ENCODE peak calls at places on chromosomes 6 and 20, in six cellular contexts. One of them, this sample, is unnamed.

GRCh38 chr6:114007451-114007953 is 36.6 kb upstream of the HDAC2 start:
- DNase-seq in mesothelial cell of epicardium: no peak
- DNase-seq in GM10248: no peak
- DNase-seq in choroid plexus epithelial cell: no peak
- DNase-seq in neural progenitor cell: no peak
- DNase-seq in fibroblast of villous mesenchyme: no peak
- DNase-seq in this sample: no peak

GRCh38 chr6:2111162-2111677 is 134.2 kb downstream of the GMDS start:
- DNase-seq in mesothelial cell of epicardium: no peak
- DNase-seq in GM10248: peak; percentile 63
- DNase-seq in choroid plexus epithelial cell: peak; percentile 90
- DNase-seq in neural progenitor cell: no peak
- DNase-seq in fibroblast of villous mesenchyme: peak; percentile 35
- DNase-seq in this sample: peak; percentile 89

GRCh38 chr20:316316-317068 is 8.9 kb upstream of the SOX12 start:
- DNase-seq in mesothelial cell of epicardium: no peak
- DNase-seq in GM10248: no peak
- DNase-seq in choroid plexus epithelial cell: no peak
- DNase-seq in neural progenitor cell: no peak
- DNase-seq in fibroblast of villous mesenchyme: peak; percentile 76
- DNase-seq in this sample: no peak

GRCh38 chr6:128487746-128488145 is 32.7 kb downstream of the PTPRK start:
- DNase-seq in mesothelial cell of epicardium: no peak
- DNase-seq in GM10248: no peak
- DNase-seq in choroid plexus epithelial cell: peak; percentile 87
- DNase-seq in neural progenitor cell: no peak
- DNase-seq in fibroblast of villous mesenchyme: no peak
- DNase-seq in this sample: peak; percentile 80

GRCh38 chr20:19932170-19932667 is 84.9 kb upstream of the NAA20 start:
- DNase-seq in mesothelial cell of epicardium: no peak
- DNase-seq in GM10248: no peak
- DNase-seq in choroid plexus epithelial cell: peak; percentile 82
- DNase-seq in neural progenitor cell: no peak
- DNase-seq in fibroblast of villous mesenchyme: peak; percentile 87
- DNase-seq in this sample: no peak

GRCh38 chr20:420721-421574 is 12.8 kb downstream of the RBCK1 start:
- DNase-seq in mesothelial cell of epicardium: no peak
- DNase-seq in GM10248: peak; percentile 35
- DNase-seq in choroid plexus epithelial cell: no peak
- DNase-seq in neural progenitor cell: no peak
- DNase-seq in fibroblast of villous mesenchyme: no peak
- DNase-seq in this sample: no peak

GRCh38 chr6:164417537-164417936 is 891.9 kb downstream of the C6orf118 start:
- DNase-seq in mesothelial cell of epicardium: no peak
- DNase-seq in GM10248: no peak
- DNase-seq in choroid plexus epithelial cell: peak; percentile 14
- DNase-seq in neural progenitor cell: peak; percentile 24
- DNase-seq in fibroblast of villous mesenchyme: no peak
- DNase-seq in this sample: no peak

GRCh38 chr6:88048556-88048955 is 915 bp downstream of the SPACA1 start:
- DNase-seq in mesothelial cell of epicardium: no peak
- DNase-seq in GM10248: no peak
- DNase-seq in choroid plexus epithelial cell: no peak
- DNase-seq in neural progenitor cell: no peak
- DNase-seq in fibroblast of villous mesenchyme: no peak
- DNase-seq in this sample: no peak

GRCh38 chr6:12844284-12845223 is 128.0 kb downstream of the PHACTR1 start:
- DNase-seq in mesothelial cell of epicardium: no peak
- DNase-seq in GM10248: peak; percentile 32
- DNase-seq in choroid plexus epithelial cell: peak; percentile 50
- DNase-seq in neural progenitor cell: peak; percentile 46
- DNase-seq in fibroblast of villous mesenchyme: peak; percentile 22
- DNase-seq in this sample: peak; percentile 29

GRCh38 chr20:16803965-16804792 is 56.0 kb downstream of the OTOR start:
- DNase-seq in mesothelial cell of epicardium: peak; percentile 82
- DNase-seq in GM10248: peak; percentile 54
- DNase-seq in choroid plexus epithelial cell: peak; percentile 71
- DNase-seq in neural progenitor cell: peak; percentile 82
- DNase-seq in fibroblast of villous mesenchyme: peak; percentile 58
- DNase-seq in this sample: peak; percentile 29

GRCh38 chr20:51500311-51500710 is 42.2 kb downstream of the NFATC2 start:
- DNase-seq in mesothelial cell of epicardium: no peak
- DNase-seq in GM10248: peak; percentile 82
- DNase-seq in choroid plexus epithelial cell: no peak
- DNase-seq in neural progenitor cell: no peak
- DNase-seq in fibroblast of villous mesenchyme: no peak
- DNase-seq in this sample: peak; percentile 83

GRCh38 chr20:22374066-22374465 is 210.3 kb downstream of the FOXA2 start:
- DNase-seq in mesothelial cell of epicardium: no peak
- DNase-seq in GM10248: no peak
- DNase-seq in choroid plexus epithelial cell: no peak
- DNase-seq in neural progenitor cell: no peak
- DNase-seq in fibroblast of villous mesenchyme: no peak
- DNase-seq in this sample: peak; percentile 91

GRCh38 chr20:22370137-22370536 is 214.2 kb downstream of the FOXA2 start:
- DNase-seq in mesothelial cell of epicardium: no peak
- DNase-seq in GM10248: no peak
- DNase-seq in choroid plexus epithelial cell: no peak
- DNase-seq in neural progenitor cell: no peak
- DNase-seq in fibroblast of villous mesenchyme: no peak
- DNase-seq in this sample: no peak

GRCh38 chr20:22374678-22375590 is 209.4 kb downstream of the FOXA2 start:
- DNase-seq in mesothelial cell of epicardium: no peak
- DNase-seq in GM10248: no peak
- DNase-seq in choroid plexus epithelial cell: peak; percentile 74
- DNase-seq in neural progenitor cell: no peak
- DNase-seq in fibroblast of villous mesenchyme: no peak
- DNase-seq in this sample: peak; percentile 84

GRCh38 chr20:22371843-22372242 is 212.5 kb downstream of the FOXA2 start:
- DNase-seq in mesothelial cell of epicardium: no peak
- DNase-seq in GM10248: peak; percentile 22
- DNase-seq in choroid plexus epithelial cell: peak; percentile 56
- DNase-seq in neural progenitor cell: no peak
- DNase-seq in fibroblast of villous mesenchyme: no peak
- DNase-seq in this sample: no peak

DNA sequence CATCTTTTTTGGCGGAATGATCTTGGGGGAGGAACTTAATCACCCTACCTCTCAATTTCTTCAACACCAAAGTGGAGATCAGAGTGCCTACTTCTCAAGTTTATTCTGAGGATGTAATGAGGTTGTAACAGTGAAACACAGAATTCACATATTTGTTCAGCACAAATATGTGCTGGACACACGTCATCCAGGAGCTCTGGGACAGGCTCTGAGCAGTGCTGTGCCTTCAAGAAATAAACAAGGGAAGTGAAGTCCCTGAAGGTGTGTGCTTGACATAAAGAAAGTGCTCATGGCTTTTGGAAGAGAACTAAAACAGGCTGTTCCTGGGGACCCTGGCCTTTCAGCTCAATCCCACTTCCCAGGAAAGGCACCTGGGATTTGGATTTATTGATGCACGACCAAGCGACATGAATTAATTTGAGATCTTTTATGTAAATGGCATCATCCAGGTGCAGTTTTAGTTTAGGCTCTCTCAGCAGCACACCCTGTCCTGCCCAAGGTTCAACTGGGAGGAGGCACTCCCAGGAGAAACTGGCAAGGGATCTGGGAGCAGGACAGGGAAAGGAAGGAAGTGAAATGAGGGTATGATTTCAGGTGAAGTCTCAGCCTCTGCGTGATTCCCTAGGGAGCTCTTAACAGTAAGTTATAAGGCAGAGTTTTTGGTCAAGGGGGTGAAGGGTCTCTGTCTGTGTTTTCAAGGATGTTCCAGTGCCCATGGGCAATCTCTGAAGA is 211.0 kb downstream of the FOXA2 start:
- DNase-seq in mesothelial cell of epicardium: no peak
- DNase-seq in GM10248: no peak
- DNase-seq in choroid plexus epithelial cell: no peak
- DNase-seq in neural progenitor cell: no peak
- DNase-seq in fibroblast of villous mesenchyme: no peak
- DNase-seq in this sample: no peak
- TF ChIP-seq CTCF in mesothelial cell of epicardium: no peak
- TF ChIP-seq CTCF in GM10248: no peak
- TF ChIP-seq CTCF in choroid plexus epithelial cell: no peak
- TF ChIP-seq CTCF in neural progenitor cell: no peak
- TF ChIP-seq CTCF in fibroblast of villous mesenchyme: no peak
- TF ChIP-seq CTCF in this sample: no peak

GRCh38 chr6:132220800-132221199 is 180.5 kb downstream of the MOXD1 start:
- DNase-seq in mesothelial cell of epicardium: no peak
- DNase-seq in GM10248: no peak
- DNase-seq in choroid plexus epithelial cell: no peak
- DNase-seq in neural progenitor cell: no peak
- DNase-seq in fibroblast of villous mesenchyme: peak; percentile 55
- DNase-seq in this sample: no peak
- TF ChIP-seq CTCF in mesothelial cell of epicardium: no peak
- TF ChIP-seq CTCF in GM10248: no peak
- TF ChIP-seq CTCF in choroid plexus epithelial cell: no peak
- TF ChIP-seq CTCF in neural progenitor cell: no peak
- TF ChIP-seq CTCF in fibroblast of villous mesenchyme: no peak
- TF ChIP-seq CTCF in this sample: no peak

GRCh38 chr6:84118191-84118590 is 84.6 kb downstream of the MRAP2 start:
- DNase-seq in mesothelial cell of epicardium: no peak
- DNase-seq in GM10248: no peak
- DNase-seq in choroid plexus epithelial cell: no peak
- DNase-seq in neural progenitor cell: no peak
- DNase-seq in fibroblast of villous mesenchyme: no peak
- DNase-seq in this sample: no peak

GRCh38 chr6:84123186-84123585 is 89.6 kb downstream of the MRAP2 start:
- DNase-seq in mesothelial cell of epicardium: no peak
- DNase-seq in GM10248: no peak
- DNase-seq in choroid plexus epithelial cell: no peak
- DNase-seq in neural progenitor cell: no peak
- DNase-seq in fibroblast of villous mesenchyme: no peak
- DNase-seq in this sample: no peak

GRCh38 chr6:84119277-84119676 is 85.7 kb downstream of the MRAP2 start:
- DNase-seq in mesothelial cell of epicardium: no peak
- DNase-seq in GM10248: no peak
- DNase-seq in choroid plexus epithelial cell: peak; percentile 47
- DNase-seq in neural progenitor cell: no peak
- DNase-seq in fibroblast of villous mesenchyme: peak; percentile 6
- DNase-seq in this sample: peak; percentile 33
- TF ChIP-seq CTCF in mesothelial cell of epicardium: no peak
- TF ChIP-seq CTCF in GM10248: no peak
- TF ChIP-seq CTCF in choroid plexus epithelial cell: peak; percentile 35
- TF ChIP-seq CTCF in neural progenitor cell: peak; percentile 21
- TF ChIP-seq CTCF in fibroblast of villous mesenchyme: no peak
- TF ChIP-seq CTCF in this sample: peak; percentile 9

DNA sequence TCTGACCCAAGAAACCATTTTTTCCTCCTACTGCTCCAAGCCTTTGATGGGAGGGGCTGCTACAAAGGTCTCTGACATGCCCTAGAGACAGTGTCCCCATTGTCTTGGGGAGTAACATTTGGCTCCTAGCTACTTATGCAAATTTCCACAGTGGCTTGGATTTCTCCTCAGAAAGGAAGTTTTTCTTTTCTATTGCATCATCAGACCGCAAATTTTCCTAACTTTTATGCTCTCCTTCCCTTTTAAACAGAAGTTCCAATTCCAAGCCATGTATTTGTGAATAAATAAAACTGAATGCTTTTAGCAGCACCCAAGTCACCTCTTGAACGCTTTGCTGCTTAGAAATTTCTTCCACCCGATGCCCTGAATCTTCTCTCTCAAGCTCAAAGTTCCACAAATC is 51.0 kb downstream of the SLC22A2 start:
- DNase-seq in mesothelial cell of epicardium: no peak
- DNase-seq in GM10248: no peak
- DNase-seq in choroid plexus epithelial cell: no peak
- DNase-seq in neural progenitor cell: no peak
- DNase-seq in fibroblast of villous mesenchyme: no peak
- DNase-seq in this sample: no peak
- TF ChIP-seq CTCF in mesothelial cell of epicardium: no peak
- TF ChIP-seq CTCF in GM10248: no peak
- TF ChIP-seq CTCF in choroid plexus epithelial cell: no peak
- TF ChIP-seq CTCF in neural progenitor cell: no peak
- TF ChIP-seq CTCF in fibroblast of villous mesenchyme: no peak
- TF ChIP-seq CTCF in this sample: no peak

GRCh38 chr20:58628491-58629212 is 22.4 kb upstream of the STX16 start:
- DNase-seq in mesothelial cell of epicardium: no peak
- DNase-seq in GM10248: no peak
- DNase-seq in choroid plexus epithelial cell: no peak
- DNase-seq in neural progenitor cell: no peak
- DNase-seq in fibroblast of villous mesenchyme: no peak
- DNase-seq in this sample: no peak
- TF ChIP-seq CTCF in mesothelial cell of epicardium: no peak
- TF ChIP-seq CTCF in GM10248: no peak
- TF ChIP-seq CTCF in choroid plexus epithelial cell: no peak
- TF ChIP-seq CTCF in neural progenitor cell: peak; percentile 20
- TF ChIP-seq CTCF in fibroblast of villous mesenchyme: peak; percentile 6
- TF ChIP-seq CTCF in this sample: no peak

DNA sequence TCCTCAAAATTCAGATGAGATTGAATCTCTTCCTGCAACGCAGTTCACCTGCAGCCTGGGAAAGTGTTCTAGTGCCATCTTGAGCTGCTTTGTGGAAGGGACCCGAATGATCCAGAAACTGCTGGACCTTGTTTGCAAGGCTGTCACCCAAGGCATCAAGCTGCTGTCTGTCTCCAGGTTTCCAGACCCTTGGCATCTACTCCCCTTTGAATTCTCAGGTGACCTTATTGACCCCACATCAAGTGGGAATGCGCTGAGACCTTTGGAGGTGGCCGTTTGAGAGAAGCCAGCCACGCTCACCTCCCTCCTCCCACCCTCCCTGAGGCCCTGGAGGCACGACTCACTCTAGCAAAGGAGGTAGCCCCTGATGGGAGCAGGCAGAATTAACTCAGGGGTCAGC is 112.5 kb downstream of the EDN3 start:
- DNase-seq in mesothelial cell of epicardium: no peak
- DNase-seq in GM10248: no peak
- DNase-seq in choroid plexus epithelial cell: no peak
- DNase-seq in neural progenitor cell: peak; percentile 71
- DNase-seq in fibroblast of villous mesenchyme: no peak
- DNase-seq in this sample: no peak
- TF ChIP-seq CTCF in mesothelial cell of epicardium: no peak
- TF ChIP-seq CTCF in GM10248: no peak
- TF ChIP-seq CTCF in choroid plexus epithelial cell: no peak
- TF ChIP-seq CTCF in neural progenitor cell: peak; percentile 57
- TF ChIP-seq CTCF in fibroblast of villous mesenchyme: no peak
- TF ChIP-seq CTCF in this sample: no peak

GRCh38 chr6:52389264-52389625 is 27.3 kb downstream of the PAQR8 start:
- DNase-seq in mesothelial cell of epicardium: no peak
- DNase-seq in GM10248: no peak
- DNase-seq in choroid plexus epithelial cell: peak; percentile 11
- DNase-seq in neural progenitor cell: no peak
- DNase-seq in fibroblast of villous mesenchyme: peak; percentile 12
- DNase-seq in this sample: no peak
- TF ChIP-seq CTCF in mesothelial cell of epicardium: no peak
- TF ChIP-seq CTCF in GM10248: no peak
- TF ChIP-seq CTCF in choroid plexus epithelial cell: peak; percentile 5
- TF ChIP-seq CTCF in neural progenitor cell: no peak
- TF ChIP-seq CTCF in fibroblast of villous mesenchyme: no peak
- TF ChIP-seq CTCF in this sample: no peak